ENCODE peak calls at places on chromosomes 12 and 14, in seven cellular contexts. L is GM23338, S is A549, K is HepG2, M is K562, C is SK-N-SH, Q is GM12878. R is an unnamed sample.

GRCh38 chr12:75766263-75767160 is 255.1 kb upstream of the KRR1 start:
- DNase-seq in Q (no peak), S (peak; percentile 75), C (no peak), L (peak; percentile 20), K (peak; percentile 97), M (no peak), R (peak; percentile 88)

GRCh38 chr12:14784471-14784870 is 18.8 kb downstream of the WBP11 start:
- DNase-seq in Q (no peak), L (no peak), C (no peak), K (no peak), S (no peak), M (no peak), R (no peak)

GRCh38 chr12:1272132-1272531 is 281.1 kb downstream of the ERC1 start:
- DNase-seq in L (no peak), K (no peak), M (no peak), C (no peak), Q (no peak), S (no peak), R (no peak)

GRCh38 chr12:70267550-70267949 is 24.3 kb downstream of the CNOT2 start:
- DNase-seq in C (no peak), M (no peak), L (no peak), K (no peak), S (no peak), Q (no peak), R (no peak)

GRCh38 chr12:104374806-104375205 is 71.3 kb downstream of the EID3 start:
- DNase-seq in M (no peak), S (no peak), C (no peak), L (no peak), Q (no peak), K (no peak), R (no peak)

GRCh38 chr12:20494803-20495202 is 126.5 kb downstream of the PDE3A start:
- DNase-seq in S (no peak), K (no peak), Q (no peak), M (no peak), L (no peak), C (no peak), R (no peak)

GRCh38 chr12:58888131-58888783 is 32.0 kb downstream of the LRIG3 start:
- DNase-seq in Q (no peak), K (no peak), S (no peak), L (no peak), M (no peak), C (no peak), R (no peak)

GRCh38 chr14:34465069-34465859 is 3.2 kb upstream of the SPTSSA start:
- DNase-seq in L (peak; percentile 45), S (no peak), Q (no peak), C (no peak), M (peak; percentile 46), K (peak; percentile 54), R (no peak)

GRCh38 chr14:63470877-63471565 is 72.2 kb downstream of the PPP2R5E start:
- DNase-seq in S (peak; percentile 64), C (no peak), K (peak; percentile 87), Q (peak; percentile 68), L (no peak), M (no peak), R (peak; percentile 16)

GRCh38 chr14:92666251-92666650 is 82.2 kb downstream of the LGMN start:
- DNase-seq in C (no peak), S (no peak), K (no peak), Q (no peak), L (no peak), M (no peak), R (no peak)

GRCh38 chr12:130775953-130776856 is 60.1 kb upstream of the RIMBP2 start:
- DNase-seq in S (peak; percentile 62), Q (no peak), C (no peak), L (peak; percentile 85), K (peak; percentile 97), M (no peak), R (peak; percentile 26)

GRCh38 chr14:31568151-31568550 is 6.9 kb downstream of the NUBPL start:
- DNase-seq in L (no peak), Q (no peak), S (no peak), C (no peak), K (no peak), M (no peak), R (no peak)

GRCh38 chr14:36226164-36226563 is 49.6 kb upstream of the PTCSC3 start:
- DNase-seq in L (no peak), K (no peak), S (no peak), Q (no peak), C (no peak), M (no peak), R (no peak)

GRCh38 chr12:54616933-54617535 is 17.7 kb downstream of the LACRT start:
- DNase-seq in Q (no peak), S (no peak), C (no peak), K (no peak), L (no peak), M (no peak), R (no peak)

GRCh38 chr14:59028476-59029202 is 159.8 kb upstream of the DAAM1 start:
- DNase-seq in S (peak; percentile 37), M (peak; percentile 24), L (peak; percentile 71), K (peak; percentile 39), C (peak; percentile 69), Q (peak; percentile 31), R (peak; percentile 68)

GRCh38 chr12:109582636-109583035 is 9.0 kb downstream of the MVK start:
- DNase-seq in S (no peak), M (no peak), Q (no peak), K (peak; percentile 39), C (peak; percentile 46), L (peak; percentile 49), R (no peak)

GRCh38 chr14:101775756-101776292 is 14.3 kb downstream of the PPP2R5C start:
- DNase-seq in L (no peak), S (no peak), Q (no peak), M (no peak), K (no peak), C (no peak), R (no peak)

GRCh38 chr12:2163172-2163927 is 110.6 kb downstream of the CACNA1C start:
- DNase-seq in Q (no peak), S (no peak), K (peak; percentile 6), L (no peak), M (no peak), C (no peak), R (no peak)

GRCh38 chr12:107451246-107451645 is 234.4 kb upstream of the PWP1 start:
- DNase-seq in K (no peak), C (no peak), L (no peak), S (no peak), Q (no peak), M (no peak), R (no peak)

GRCh38 chr12:69046920-69047319 is 113.9 kb upstream of the CPM start:
- DNase-seq in Q (no peak), M (no peak), C (no peak), K (no peak), S (no peak), L (no peak), R (no peak)

GRCh38 chr12:130281157-130281799 is 56.4 kb upstream of the PIWIL1 start:
- DNase-seq in S (peak; percentile 25), K (no peak), M (peak; percentile 65), L (peak; percentile 61), Q (no peak), C (peak; percentile 42), R (no peak)

GRCh38 chr12:59122784-59123183 is 202.5 kb upstream of the LRIG3 start:
- DNase-seq in Q (no peak), K (no peak), L (no peak), M (no peak), C (no peak), S (no peak), R (no peak)

GRCh38 chr12:110004598-110004997 is 5.4 kb downstream of the ANKRD13A start:
- DNase-seq in S (no peak), M (no peak), K (no peak), Q (peak; percentile 60), L (no peak), C (no peak), R (no peak)

GRCh38 chr12:65526311-65526710 is 247.8 kb downstream of the MSRB3 start:
- DNase-seq in K (no peak), L (no peak), C (no peak), Q (no peak), S (no peak), M (no peak), R (no peak)

GRCh38 chr12:43063642-43064041 is 474.1 kb upstream of the PRICKLE1 start:
- DNase-seq in L (no peak), Q (no peak), M (no peak), C (no peak), K (no peak), S (no peak), R (no peak)

DNA sequence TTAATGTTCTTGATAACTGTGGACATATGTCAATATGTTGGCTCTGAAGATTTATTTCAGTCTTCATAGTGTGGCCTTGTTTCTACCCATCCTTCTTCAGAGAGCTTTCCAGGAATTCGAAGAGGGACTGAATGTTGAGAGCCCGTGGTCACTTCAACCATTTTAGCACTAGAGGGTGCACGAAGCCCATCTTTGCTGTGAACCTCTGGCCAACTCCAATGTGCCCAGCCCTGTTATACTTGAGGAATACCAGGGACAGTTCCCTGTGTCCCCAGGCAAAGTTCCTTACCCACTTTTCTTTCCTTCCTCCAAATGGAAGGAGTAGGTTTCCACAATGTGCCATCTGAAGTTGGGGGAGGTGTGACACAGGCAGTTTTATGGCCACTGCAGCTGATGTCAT is 603.5 kb downstream of the RPL10L start:
- DNase-seq in K (peak; percentile 4), Q (peak; percentile 3), C (peak; percentile 1), L (peak; percentile 88), S (no peak), M (no peak), R (peak; percentile 39)
- H3K4me2 ChIP-seq in K (no peak overlapping the region), Q (no peak overlapping the region), C (no peak overlapping the region), L (no peak overlapping the region), S (no peak overlapping the region), M (no peak overlapping the region), R (no peak overlapping the region)

GRCh38 chr14:53978194-53978593 is 21.6 kb upstream of the BMP4 start:
- DNase-seq in M (no peak), K (no peak), C (no peak), Q (no peak), S (no peak), L (no peak), R (no peak)
- TF ChIP-seq REST in M (no peak), K (no peak), C (no peak), Q (no peak), S (no peak), L (no peak), R (no peak)

GRCh38 chr14:95471526-95472304 is 44.7 kb downstream of the SYNE3 start:
- DNase-seq in M (no peak), Q (no peak), L (no peak), S (no peak), C (no peak), K (no peak), R (no peak)
- H3K4me2 ChIP-seq in M (no peak overlapping the region), Q (no peak overlapping the region), L (no peak overlapping the region), S (no peak overlapping the region), C (no peak overlapping the region), K (no peak overlapping the region), R (no peak overlapping the region)

DNA sequence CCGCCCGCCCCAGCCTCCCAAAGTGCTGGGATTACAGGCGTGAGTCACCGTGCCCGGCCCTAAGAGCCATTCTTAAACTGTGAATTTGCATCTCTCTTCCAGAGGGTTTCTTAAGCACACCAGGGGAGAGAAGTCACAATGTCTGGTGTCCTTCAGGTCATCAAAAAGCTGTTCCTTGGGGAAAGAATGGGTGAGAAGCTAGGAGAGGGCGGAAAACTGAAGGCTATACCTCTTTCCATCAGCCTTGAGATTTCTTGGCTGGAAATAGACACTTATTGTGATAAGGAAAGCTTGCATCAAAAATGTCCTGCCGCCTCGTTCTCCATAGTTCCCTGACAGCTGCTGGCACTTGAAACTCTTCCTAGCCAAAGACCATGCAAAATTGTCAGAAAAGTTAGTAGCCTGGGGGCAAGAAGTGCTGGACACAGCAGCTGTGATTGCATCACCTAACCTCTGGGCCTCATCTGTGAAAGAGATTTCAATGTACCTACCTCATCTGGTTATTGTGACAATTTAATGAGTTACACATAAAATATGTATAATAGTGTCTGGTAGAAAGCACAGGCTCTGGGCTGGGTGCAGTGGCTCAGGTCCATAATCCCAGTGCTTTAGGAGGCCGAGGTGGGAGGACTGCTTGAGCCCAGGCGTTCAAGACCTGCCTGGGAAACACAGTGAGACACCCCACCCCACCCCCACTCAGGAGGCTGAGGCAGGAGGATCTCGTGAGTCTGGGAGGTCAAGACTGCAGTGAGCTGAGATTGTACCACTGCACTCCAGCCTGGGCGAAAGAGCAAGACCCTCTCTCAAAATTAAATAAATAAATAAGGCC is 9.7 kb upstream of the UBC start:
- DNase-seq in M (no peak), C (no peak), S (no peak), L (peak; percentile 74), Q (no peak), K (no peak), R (no peak)
- TF ChIP-seq REST in M (no peak), C (no peak), S (no peak), L (no peak), Q (no peak), K (no peak), R (no peak)